ENCODE peak calls at places on chromosome 17, in ten cellular contexts. Y is stimulated activated CD4-positive, alpha-beta T cell treated with anti-CD3 and anti-CD28 coated beads, Interleukin-12 subunit alpha, Interleukin-12 subunit beta, amount 100 ng/mL, for 4 hours; P is left colon; T is GM12891; B is activated naive CD4-positive, alpha-beta T cell; H is effector CD4-positive, alpha-beta T cell; W is H7; D is ELR; U is retina; O is activated CD8-positive, alpha-beta memory T cell treated with anti-CD3 and anti-CD28 coated beads for 1 hour. X is an unnamed sample.
A peak's percentile ranks its signal among the peaks of the same experiment; 100 is the strongest.

GRCh38 chr17:21242780-21243515 is 10.3 kb downstream of the NATD1 start:
- DNase-seq in Y (no peak), P (no peak), T (no peak), B (no peak), H (no peak), W (no peak), D (no peak), U (no peak), O (no peak), X (no peak)

GRCh38 chr17:61245706-61246135 is 153.9 kb upstream of the TBX2 start:
- DNase-seq in Y (no peak), P (no peak), T (no peak), B (no peak), H (no peak), W (peak; percentile 42), D (no peak), U (no peak), O (no peak), X (peak; percentile 52)

GRCh38 chr17:51166987-51167931 is 1.0 kb downstream of the NME2 start:
- DNase-seq in Y (peak; percentile 74), P (peak; percentile 71), T (peak; percentile 81), B (peak; percentile 29), H (peak; percentile 51), W (peak; percentile 92), D (peak; percentile 73), U (peak; percentile 80), O (peak; percentile 58), X (peak; percentile 80)

GRCh38 chr17:77890771-77891170 is 67.7 kb upstream of the TNRC6C start:
- DNase-seq in Y (no peak), P (no peak), T (no peak), B (no peak), H (no peak), W (no peak), D (no peak), U (no peak), O (no peak), X (no peak)

GRCh38 chr17:46129302-46129701 is 63.9 kb downstream of the KANSL1 start:
- DNase-seq in Y (no peak), P (no peak), T (no peak), B (no peak), H (no peak), W (no peak), D (no peak), U (no peak), O (no peak), X (no peak)

GRCh38 chr17:47687328-47687690 is 6.7 kb upstream of the TBKBP1 start:
- DNase-seq in Y (no peak), P (no peak), T (no peak), B (no peak), H (no peak), W (no peak), D (no peak), U (no peak), O (no peak), X (no peak)

GRCh38 chr17:66830451-66830850 is 4.5 kb upstream of the CACNG5 start:
- DNase-seq in Y (no peak), P (no peak), T (no peak), B (no peak), H (no peak), W (peak; percentile 56), D (no peak), U (peak; percentile 78), O (no peak), X (peak; percentile 16)

GRCh38 chr17:40608061-40608581 is 39.5 kb downstream of the SMARCE1 start:
- DNase-seq in Y (no peak), P (no peak), T (no peak), B (no peak), H (peak; percentile 44), W (no peak), D (no peak), U (no peak), O (no peak), X (no peak)

GRCh38 chr17:4858880-4859260 is 25.7 kb downstream of the MINK1 start:
- DNase-seq in Y (no peak), P (peak; percentile 21), T (no peak), B (no peak), H (no peak), W (peak; percentile 80), D (peak; percentile 18), U (no peak), O (no peak), X (peak; percentile 54)

GRCh38 chr17:29615048-29615385 is 7.7 kb downstream of the CORO6 start:
- DNase-seq in Y (peak; percentile 30), P (peak; percentile 48), T (peak; percentile 49), B (peak; percentile 33), H (peak; percentile 48), W (no peak), D (peak; percentile 35), U (no peak), O (peak; percentile 49), X (peak; percentile 60)

GRCh38 chr17:55264273-55264639 is 504 bp upstream of the HLF start:
- DNase-seq in Y (no peak), P (no peak), T (no peak), B (no peak), H (no peak), W (peak; percentile 26), D (no peak), U (peak; percentile 87), O (no peak), X (peak; percentile 16)

GRCh38 chr17:18166894-18167293 is 16.7 kb upstream of the ALKBH5 start:
- DNase-seq in Y (no peak), P (no peak), T (no peak), B (no peak), H (no peak), W (no peak), D (peak; percentile 24), U (no peak), O (no peak), X (peak; percentile 18)

GRCh38 chr17:37494971-37495370 is 5.3 kb downstream of the DUSP14 start:
- DNase-seq in Y (no peak), P (no peak), T (no peak), B (no peak), H (no peak), W (peak; percentile 76), D (no peak), U (no peak), O (no peak), X (peak; percentile 65)